ENCODE peak calls at places on chromosome 1, in five cellular contexts. F is CD8-positive, alpha-beta T cell; D is A549; V is PC-9; G is CD4-positive, CD25-positive, alpha-beta regulatory T cell. M is an unnamed sample. For H3K9me3, the result is how much of the 10 kb centered on the place peaks cover.

GRCh38 chr1:54403808-54404261 is 2.4 kb downstream of the SSBP3 start:
- DNase-seq in F (no peak), D (no peak), V (no peak), G (no peak), M (no peak)

GRCh38 chr1:94438692-94439276 is 20.6 kb downstream of the ABCD3 start:
- DNase-seq in F (no peak), D (no peak), V (no peak), G (no peak), M (no peak)

GRCh38 chr1:35178295-35178695 is 14.7 kb downstream of the SFPQ start:
- DNase-seq in F (no peak), D (no peak), V (no peak), G (no peak), M (no peak)

GRCh38 chr1:23899070-23899469 is 14.1 kb downstream of the CNR2 start:
- DNase-seq in F (no peak), D (no peak), V (no peak), G (no peak), M (no peak)

GRCh38 chr1:248343451-248343850 is 5.1 kb upstream of the OR14C36 start:
- DNase-seq in F (no peak), D (no peak), V (no peak), G (no peak), M (no peak)

GRCh38 chr1:28139033-28139712 is 37.3 kb downstream of the PTAFR start:
- DNase-seq in F (no peak), D (no peak), V (no peak), G (no peak), M (no peak)

GRCh38 chr1:37692078-37692833 is at the start of gene CDCA8:
- DNase-seq in F (peak), D (peak), V (peak), G (peak), M (peak)

GRCh38 chr1:223835754-223836153 is 10.0 kb downstream of the TP53BP2 start:
- DNase-seq in F (no peak), D (no peak), V (no peak), G (no peak), M (no peak)

GRCh38 chr1:54299037-54299436 is 99.1 kb downstream of the MRPL37 start:
- DNase-seq in F (no peak), D (no peak), V (no peak), G (no peak), M (no peak)

GRCh38 chr1:60848583-60849188 is 233.7 kb upstream of the NFIA start:
- DNase-seq in F (no peak), D (no peak), V (peak), G (no peak), M (no peak)

GRCh38 chr1:12183095-12183794 is 16.5 kb downstream of the TNFRSF1B start:
- DNase-seq in F (no peak), D (no peak), V (no peak), G (no peak), M (no peak)

GRCh38 chr1:107172450-107172849 is 31.6 kb downstream of the NTNG1 start:
- DNase-seq in F (no peak), D (no peak), V (no peak), G (no peak), M (no peak)

GRCh38 chr1:44339731-44340130 is 15.3 kb downstream of the ERI3 start:
- DNase-seq in F (no peak), D (no peak), V (no peak), G (no peak), M (no peak)

GRCh38 chr1:231420299-231420958 is 1.7 kb downstream of the EGLN1 start:
- DNase-seq in F (no peak), D (no peak), V (no peak), G (no peak), M (no peak)

GRCh38 chr1:116489231-116489697 is 81.6 kb downstream of the CD58 start:
- DNase-seq in F (no peak), D (no peak), V (peak), G (no peak), M (no peak)

GRCh38 chr1:103584537-103584936 is 13.1 kb downstream of the AMY2B start:
- DNase-seq in F (no peak), D (no peak), V (no peak), G (no peak), M (no peak)

GRCh38 chr1:8687053-8687452 is 130.4 kb downstream of the RERE start:
- DNase-seq in F (no peak), D (no peak), V (no peak), G (no peak), M (no peak)

GRCh38 chr1:206708058-206708457 is 23.4 kb downstream of the MAPKAPK2 start:
- DNase-seq in F (no peak), D (no peak), V (no peak), G (no peak), M (no peak)

GRCh38 chr1:21302747-21303715 is 12.8 kb upstream of the ECE1 start:
- DNase-seq in F (no peak), D (no peak), V (peak), G (no peak), M (no peak)

GRCh38 chr1:77016371-77016770 is 149.1 kb downstream of the ST6GALNAC5 start:
- DNase-seq in F (no peak), D (no peak), V (no peak), G (no peak), M (no peak)

GRCh38 chr1:208137144-208137682 is 107.0 kb downstream of the PLXNA2 start:
- DNase-seq in F (no peak), D (no peak), V (peak), G (no peak), M (no peak)

GRCh38 chr1:109649380-109649987 is 6.4 kb upstream of the GSTM4 start:
- DNase-seq in F (no peak), D (no peak), V (no peak), G (no peak), M (no peak)

GRCh38 chr1:98963359-98963758 is 41.3 kb downstream of the PLPPR5 start:
- DNase-seq in F (no peak), D (no peak), V (no peak), G (no peak), M (no peak)

GRCh38 chr1:25030674-25031589 is 100.9 kb upstream of the RUNX3 start:
- DNase-seq in F (peak), D (no peak), V (peak), G (no peak), M (no peak)

GRCh38 chr1:157439318-157439954 is 112.9 kb downstream of the FCRL5 start:
- DNase-seq in F (no peak), D (no peak), V (no peak), G (no peak), M (no peak)

GRCh38 chr1:53265581-53265980 is 27.3 kb upstream of the MAGOH start:
- DNase-seq in F (no peak), D (no peak), V (no peak), G (no peak), M (no peak)

GRCh38 chr1:63261736-63262142 is 60.6 kb upstream of the FOXD3 start:
- DNase-seq in F (no peak), D (no peak), V (no peak), G (no peak), M (no peak)

GRCh38 chr1:7783178-7783711 is 846 bp upstream of the PER3 start:
- DNase-seq in F (no peak), D (peak), V (peak), G (no peak), M (no peak)

GRCh38 chr1:213374369-213374768 is 323.3 kb downstream of the RPS6KC1 start:
- DNase-seq in F (peak), D (peak), V (peak), G (peak), M (peak)

GRCh38 chr1:231100393-231100792 is 60.3 kb upstream of the FAM89A start:
- DNase-seq in F (no peak), D (no peak), V (no peak), G (no peak), M (no peak)

GRCh38 chr1:198934901-198935301 is 296.1 kb downstream of the PTPRC start:
- DNase-seq in F (peak), D (no peak), V (peak), G (peak), M (peak)

GRCh38 chr1:48234086-48234485 is 11.6 kb downstream of the SLC5A9 start:
- DNase-seq in F (no peak), D (no peak), V (no peak), G (no peak), M (no peak)

GRCh38 chr1:36236302-36236701 is 12.1 kb downstream of the THRAP3 start:
- DNase-seq in F (no peak), D (no peak), V (no peak), G (no peak), M (no peak)

GRCh38 chr1:160217466-160218165 is 12.4 kb downstream of the PEA15 start:
- DNase-seq in F (no peak), D (no peak), V (peak), G (no peak), M (no peak)

GRCh38 chr1:188958461-188959115 is 1519.1 kb downstream of the BRINP3 start:
- DNase-seq in F (no peak), D (no peak), V (no peak), G (no peak), M (no peak)

GRCh38 chr1:67830226-67830625 is 3.0 kb downstream of the GNG12 start:
- DNase-seq in F (no peak), D (no peak), V (no peak), G (no peak), M (no peak)

GRCh38 chr1:173388352-173388751 is 88.8 kb upstream of the PRDX6 start:
- DNase-seq in F (no peak), D (no peak), V (no peak), G (no peak), M (no peak)

GRCh38 chr1:108852541-108852940 is 4.4 kb downstream of the AKNAD1 start:
- DNase-seq in F (no peak), D (no peak), V (no peak), G (no peak), M (no peak)

GRCh38 chr1:71224958-71225357 is 144.1 kb upstream of the ZRANB2 start:
- DNase-seq in F (no peak), D (no peak), V (no peak), G (no peak), M (no peak)

GRCh38 chr1:71231751-71232150 is 150.9 kb upstream of the ZRANB2 start:
- DNase-seq in F (no peak), D (no peak), V (no peak), G (no peak), M (no peak)

GRCh38 chr1:71228236-71228635 is 147.4 kb upstream of the ZRANB2 start:
- DNase-seq in F (no peak), D (no peak), V (no peak), G (no peak), M (no peak)

GRCh38 chr1:71232166-71232763 is 151.4 kb upstream of the ZRANB2 start:
- DNase-seq in F (no peak), D (no peak), V (no peak), G (no peak), M (no peak)

GRCh38 chr1:71228727-71229371 is 148.0 kb upstream of the ZRANB2 start:
- DNase-seq in F (no peak), D (no peak), V (no peak), G (no peak), M (no peak)
- H3K9me3 ChIP-seq in F (under half), D (under half), V (under half), G (under half), M (under half)

GRCh38 chr1:4778056-4778455 is 123.6 kb downstream of the AJAP1 start:
- DNase-seq in F (no peak), D (peak), V (no peak), G (no peak), M (no peak)
- H3K9me3 ChIP-seq in F (under half), D (under half), V (under half), G (under half), M (under half)

GRCh38 chr1:58891347-58891746 is 107.5 kb upstream of the JUN start:
- DNase-seq in F (no peak), D (no peak), V (no peak), G (no peak), M (no peak)
- H3K9me3 ChIP-seq in F (under half), D (under half), V (under half), G (under half), M (under half)

DNA sequence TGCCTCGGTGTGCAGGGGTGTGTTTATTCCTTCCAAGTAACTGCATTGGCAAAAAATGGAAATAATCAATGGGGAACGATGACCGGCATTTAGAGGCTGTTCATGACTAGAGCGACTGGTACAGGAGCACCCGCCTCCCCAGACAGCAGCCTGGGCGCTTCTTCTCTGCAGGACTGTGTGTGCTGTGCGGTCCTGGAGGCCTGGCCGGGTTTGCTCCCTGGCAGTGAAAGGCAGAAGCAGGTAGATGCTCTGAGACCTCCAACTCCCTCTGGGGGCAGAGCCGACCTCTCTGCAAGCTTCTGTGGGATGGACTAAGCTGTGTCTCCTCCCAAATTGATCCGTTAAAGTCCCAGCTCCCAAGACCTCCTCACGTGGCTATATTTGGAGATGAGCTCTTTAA is 59.2 kb upstream of the ACTRT2 start:
- DNase-seq in F (no peak), D (no peak), V (no peak), G (no peak), M (no peak)
- H3K9me3 ChIP-seq in F (under half), D (under half), V (under half), G (under half), M (under half)

GRCh38 chr1:13541435-13542215 is 27.8 kb upstream of the LRRC38 start:
- DNase-seq in F (no peak), D (no peak), V (no peak), G (no peak), M (no peak)

GRCh38 chr1:13543451-13543911 is 29.7 kb upstream of the LRRC38 start:
- DNase-seq in F (no peak), D (no peak), V (no peak), G (no peak), M (no peak)

GRCh38 chr1:13539683-13540082 is 25.9 kb upstream of the LRRC38 start:
- DNase-seq in F (no peak), D (no peak), V (no peak), G (no peak), M (no peak)

GRCh38 chr1:13538832-13539231 is 25.0 kb upstream of the LRRC38 start:
- DNase-seq in F (no peak), D (no peak), V (no peak), G (no peak), M (no peak)

GRCh38 chr1:13540871-13541270 is 27.1 kb upstream of the LRRC38 start:
- DNase-seq in F (no peak), D (no peak), V (no peak), G (no peak), M (no peak)
- H3K9me3 ChIP-seq in F (under half), D (under half), V (under half), G (under half), M (under half)

DNA sequence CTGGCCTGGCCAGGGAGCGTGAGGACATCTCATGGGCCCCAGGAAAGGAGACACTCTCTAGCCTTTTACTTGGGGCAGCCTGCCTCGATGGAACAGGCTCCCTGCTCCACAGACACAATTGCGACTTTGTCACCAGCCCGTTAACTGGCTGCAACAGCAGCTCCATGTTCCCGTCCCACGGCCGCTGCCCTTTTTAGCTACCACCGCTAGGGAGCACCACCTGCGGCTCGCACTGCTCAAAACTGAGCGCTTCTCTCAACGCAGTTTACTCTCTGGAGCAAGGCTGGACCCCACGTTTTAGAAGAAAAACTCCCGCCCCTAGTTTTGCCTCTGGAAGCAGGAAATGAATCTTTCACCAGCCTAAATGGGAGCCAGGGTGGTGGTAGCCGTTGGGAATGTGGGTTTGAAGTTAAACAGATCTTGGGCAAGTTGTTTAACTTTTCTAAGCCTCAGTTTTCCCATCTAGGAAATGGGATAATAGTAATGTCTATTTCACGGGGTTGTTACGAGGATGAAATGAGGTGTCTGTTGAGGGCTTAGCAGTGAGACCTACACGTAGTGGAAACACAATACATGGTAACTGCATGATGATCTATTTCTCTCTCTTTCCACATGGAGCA is 3.5 kb upstream of the LRRC38 start:
- DNase-seq in F (no peak), D (peak), V (no peak), G (no peak), M (no peak)
- H3K9me3 ChIP-seq in F (under half), D (under half), V (under half), G (under half), M (under half)

GRCh38 chr1:31976401-31976800 is 37.3 kb upstream of the KHDRBS1 start:
- DNase-seq in F (no peak), D (no peak), V (no peak), G (no peak), M (no peak)
- H3K9me3 ChIP-seq in F (under half), D (under half), V (under half), G (under half), M (under half)

GRCh38 chr1:238606457-238606856 is 715.7 kb upstream of the ZP4 start:
- DNase-seq in F (no peak), D (no peak), V (no peak), G (no peak), M (no peak)

GRCh38 chr1:238608139-238608538 is 717.4 kb upstream of the ZP4 start:
- DNase-seq in F (no peak), D (no peak), V (no peak), G (no peak), M (no peak)

GRCh38 chr1:238606896-238607295 is 716.2 kb upstream of the ZP4 start:
- DNase-seq in F (no peak), D (no peak), V (no peak), G (no peak), M (no peak)
- H3K9me3 ChIP-seq in F (under half), D (under half), V (under half), G (under half), M (under half)

GRCh38 chr1:4529579-4530445 is 124.6 kb upstream of the AJAP1 start:
- DNase-seq in F (no peak), D (no peak), V (no peak), G (no peak), M (no peak)

GRCh38 chr1:4528590-4528989 is 125.8 kb upstream of the AJAP1 start:
- DNase-seq in F (no peak), D (no peak), V (no peak), G (no peak), M (no peak)

GRCh38 chr1:4531842-4532241 is 122.6 kb upstream of the AJAP1 start:
- DNase-seq in F (no peak), D (no peak), V (no peak), G (no peak), M (no peak)

DNA sequence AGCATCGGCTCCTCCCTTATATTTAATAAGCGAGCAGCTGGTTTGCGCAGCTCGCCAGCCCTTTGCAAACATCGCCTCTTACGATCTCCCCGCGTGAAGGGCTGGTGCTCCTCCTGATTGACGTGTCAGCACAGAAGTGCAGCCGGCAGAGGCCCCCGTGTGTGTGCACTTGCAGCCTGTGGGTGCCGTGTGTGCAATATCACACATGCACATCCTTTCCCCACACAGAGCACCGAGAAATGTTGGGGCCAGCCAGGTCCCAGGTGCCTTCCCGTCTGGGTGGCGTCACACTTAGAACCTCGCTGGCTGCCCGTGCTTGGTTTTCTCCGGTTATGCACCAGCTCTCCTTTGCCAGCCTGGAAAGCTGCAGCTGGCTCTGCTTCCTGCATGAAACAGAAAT is 126.6 kb upstream of the AJAP1 start:
- DNase-seq in F (no peak), D (no peak), V (no peak), G (no peak), M (no peak)
- H3K9me3 ChIP-seq in F (under half), D (under half), V (under half), G (under half), M (under half)

GRCh38 chr1:238186887-238187574 is 296.3 kb upstream of the ZP4 start:
- DNase-seq in F (no peak), D (no peak), V (no peak), G (no peak), M (no peak)
- H3K9me3 ChIP-seq in F (under half), D (under half), V (under half), G (under half), M (under half)

M was measured in T-helper 17 cell.